ENCODE peak calls at places on chromosome 14, in six cellular contexts. Q, H, T, C, R and L are unnamed samples.
A peak's percentile ranks its signal among the peaks of the same experiment; 100 is the strongest.

GRCh38 chr14:83395321-83395720 is 1861.7 kb upstream of the SEL1L start:
- DNase-seq in T (no peak), R (no peak), Q (no peak), H (no peak), C (no peak), L (no peak)

GRCh38 chr14:64604854-64605253 is 55.1 kb downstream of the PPP1R36 start:
- DNase-seq in C (no peak), T (no peak), R (no peak), Q (no peak), H (no peak), L (peak; percentile 79)

GRCh38 chr14:88614218-88614907 is 51.5 kb downstream of the ZC3H14 start:
- DNase-seq in C (peak; percentile 49), Q (no peak), H (no peak), T (no peak), R (no peak), L (no peak)

GRCh38 chr14:45838597-45838996 is 585.6 kb upstream of the MIS18BP1 start:
- DNase-seq in H (no peak), T (peak; percentile 22), Q (no peak), R (no peak), C (peak; percentile 2), L (no peak)

GRCh38 chr14:105147701-105148603 is 20.6 kb downstream of the JAG2 start:
- DNase-seq in Q (no peak), C (no peak), H (no peak), T (no peak), R (no peak), L (no peak)

GRCh38 chr14:88493392-88494185 is 61.2 kb downstream of the PTPN21 start:
- DNase-seq in H (no peak), T (no peak), Q (no peak), R (no peak), C (no peak), L (no peak)

GRCh38 chr14:67457782-67458181 is 30.7 kb downstream of the TMEM229B start:
- DNase-seq in Q (no peak), R (no peak), C (no peak), T (peak; percentile 67), H (no peak), L (no peak)

GRCh38 chr14:68124885-68125731 is 305.5 kb downstream of the RAD51B start:
- DNase-seq in R (no peak), C (peak; percentile 64), H (no peak), T (peak; percentile 53), Q (no peak), L (no peak)

GRCh38 chr14:94689218-94689984 is 77.2 kb downstream of the SERPINA3 start:
- DNase-seq in C (no peak), R (peak; percentile 24), T (peak; percentile 74), H (no peak), Q (peak; percentile 57), L (no peak)

GRCh38 chr14:44291516-44291915 is 215.6 kb downstream of the FSCB start:
- DNase-seq in H (no peak), R (no peak), Q (no peak), C (no peak), T (no peak), L (no peak)

GRCh38 chr14:20657216-20658211 is 16.0 kb upstream of the OR6S1 start:
- DNase-seq in Q (no peak), H (no peak), T (peak; percentile 98), R (no peak), C (no peak), L (no peak)

GRCh38 chr14:76918751-76919421 is 92.7 kb downstream of the LRRC74A start:
- DNase-seq in C (peak; percentile 85), R (no peak), H (peak; percentile 84), Q (no peak), T (peak; percentile 94), L (peak; percentile 77)

GRCh38 chr14:29085546-29085945 is 319.0 kb downstream of the FOXG1 start:
- DNase-seq in C (no peak), T (peak; percentile 60), Q (no peak), H (no peak), R (no peak), L (no peak)

GRCh38 chr14:100905166-100905565 is 1.6 kb upstream of the RTL1 start:
- DNase-seq in R (no peak), Q (no peak), C (no peak), T (no peak), H (no peak), L (no peak)

GRCh38 chr14:95111507-95112164 is 45.7 kb downstream of the DICER1 start:
- DNase-seq in H (no peak), C (no peak), R (no peak), T (no peak), Q (no peak), L (no peak)

GRCh38 chr14:24440606-24441399 is 1.8 kb downstream of the SDR39U1 start:
- DNase-seq in H (no peak), Q (no peak), T (no peak), C (no peak), R (no peak), L (no peak)

GRCh38 chr14:36091096-36091495 is 85.4 kb downstream of the PTCSC3 start:
- DNase-seq in T (peak; percentile 6), C (peak; percentile 82), Q (peak; percentile 61), R (no peak), H (no peak), L (peak; percentile 91)

GRCh38 chr14:63713765-63714164 is 14.1 kb downstream of the SGPP1 start:
- DNase-seq in C (peak; percentile 55), H (no peak), R (no peak), T (no peak), Q (no peak), L (no peak)

GRCh38 chr14:85554106-85554505 is 24.2 kb downstream of the FLRT2 start:
- DNase-seq in Q (no peak), T (no peak), R (no peak), H (no peak), C (no peak), L (no peak)